ENCODE peak calls at places on chromosomes 4 and X, in four cellular contexts. K is HL-60, U is GM12891, L is K562. R is an unnamed sample.

GRCh38 chr4:77385124-77385969 is 220.3 kb upstream of the CXCL13 start:
- DNase-seq in K (peak), U (peak), L (peak), R (peak)

GRCh38 chrX:141185366-141185765 is 8.4 kb upstream of the LDOC1 start:
- DNase-seq in K (no peak), L (no peak), U (no peak), R (no peak)

GRCh38 chr4:147370881-147371280 is 110.0 kb upstream of the EDNRA start:
- DNase-seq in U (no peak), K (no peak), L (no peak), R (no peak)

GRCh38 chr4:150117094-150117493 is 38.8 kb downstream of the DCLK2 start:
- DNase-seq in L (no peak), K (no peak), U (no peak), R (no peak)

GRCh38 chr4:99038213-99038612 is 42.7 kb downstream of the METAP1 start:
- DNase-seq in K (no peak), U (no peak), L (no peak), R (no peak)

GRCh38 chrX:23799469-23800065 is 16.6 kb downstream of the SAT1 start:
- DNase-seq in K (no peak), U (no peak), L (peak), R (no peak)

GRCh38 chr4:84470204-84470785 is 28.8 kb downstream of the NKX6-1 start:
- DNase-seq in L (peak), U (no peak), K (peak), R (no peak)

GRCh38 chr4:73244941-73245601 is 13.5 kb downstream of the ANKRD17 start:
- DNase-seq in L (no peak), U (no peak), K (no peak), R (no peak)

GRCh38 chr4:184265566-184266351 is 48.1 kb upstream of the ENPP6 start:
- DNase-seq in L (peak), U (no peak), K (peak), R (no peak)

GRCh38 chrX:65451663-65452062 is 82.9 kb downstream of the LAS1L start:
- DNase-seq in L (peak), U (peak), K (peak), R (no peak)

DNA sequence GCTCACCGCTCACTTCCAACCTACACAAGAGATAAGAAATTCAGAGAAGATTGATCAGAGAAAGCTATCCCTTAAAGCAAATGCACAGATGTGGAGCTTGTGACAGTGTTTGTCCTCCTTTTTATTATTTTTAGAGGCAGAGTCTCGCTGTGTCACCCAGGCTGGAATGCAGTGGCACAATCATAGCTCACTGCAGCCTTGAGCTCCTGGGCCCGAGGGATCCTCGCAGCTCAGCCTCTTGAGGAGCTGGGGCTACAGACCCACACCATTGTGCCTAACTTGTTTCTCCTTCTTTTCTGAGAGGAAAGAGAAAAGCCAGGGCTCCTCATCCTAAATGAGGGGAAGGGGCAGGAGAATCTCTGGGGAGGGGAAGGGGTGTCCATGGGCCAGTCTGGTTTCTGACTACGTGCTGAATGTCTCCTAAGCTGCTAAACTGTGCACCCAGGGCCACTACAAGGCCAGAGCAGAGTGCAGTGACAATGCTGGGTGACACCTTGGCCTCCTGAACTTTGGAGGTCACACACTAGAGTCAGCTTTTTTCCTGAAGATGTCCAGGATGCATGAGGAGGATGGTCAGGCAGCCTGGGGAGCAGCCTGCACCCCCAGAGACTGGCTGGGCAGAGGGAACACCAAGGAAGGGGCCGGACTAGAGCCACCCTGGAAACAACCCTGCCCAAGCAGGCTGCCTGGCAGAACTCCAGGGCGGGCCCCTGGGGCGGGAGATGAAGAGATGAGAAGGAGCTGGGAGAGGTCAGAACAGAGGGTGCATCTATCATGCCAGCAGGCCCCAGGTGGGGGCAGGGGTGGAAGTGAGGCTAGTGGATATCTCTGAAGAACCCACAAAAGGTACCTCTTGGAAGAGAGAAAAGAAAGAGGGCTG is 55.5 kb upstream of the PROM1 start:
- DNase-seq in U (no peak), L (no peak), K (no peak), R (no peak)
- TF ChIP-seq SPI1 in U (no peak), L (no peak), K (no peak), R (no peak)

DNA sequence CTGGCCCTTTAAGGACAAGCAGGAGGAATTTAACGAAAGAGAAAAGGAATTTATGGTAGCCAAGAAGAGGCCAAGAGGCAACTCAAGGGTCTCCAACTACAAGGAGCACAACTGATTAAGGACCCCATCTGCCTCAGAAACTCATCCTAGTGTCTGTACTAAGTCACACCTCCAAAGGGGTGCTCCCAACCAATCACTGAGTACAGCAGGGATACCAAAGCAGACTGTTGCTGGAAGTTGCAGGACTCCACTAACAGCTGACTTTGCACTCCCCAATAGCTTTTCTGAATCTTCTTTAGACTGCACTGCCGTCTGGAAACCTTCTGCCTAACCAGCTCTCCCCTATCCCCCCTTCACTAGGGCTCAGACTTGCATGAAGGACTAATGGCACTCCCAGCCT is 50.6 kb downstream of the ATP11C start:
- DNase-seq in L (no peak), K (no peak), U (no peak), R (no peak)
- TF ChIP-seq SPI1 in L (no peak), K (no peak), U (no peak), R (no peak)

DNA sequence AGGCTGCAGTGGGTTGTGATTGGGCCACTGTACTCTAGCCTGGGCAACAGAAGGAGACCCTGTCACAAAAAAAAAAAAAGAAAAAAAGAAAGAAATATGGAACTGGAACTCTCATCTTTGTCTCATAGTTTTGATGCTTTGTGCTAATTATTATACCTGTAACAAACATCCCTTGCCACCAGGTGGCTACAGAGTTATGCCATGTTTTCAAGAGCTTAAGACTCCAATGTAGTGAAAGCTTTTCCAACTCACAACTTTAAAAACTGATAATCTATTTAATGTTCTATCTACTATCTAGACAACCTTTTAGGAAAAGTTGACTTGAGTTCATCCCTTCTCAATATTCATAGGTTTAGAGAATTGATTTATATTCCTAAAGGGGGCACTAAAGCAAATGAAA is 42.4 kb downstream of the HTR2C start:
- DNase-seq in K (no peak), U (no peak), L (peak), R (no peak)
- TF ChIP-seq SPI1 in K (no peak), U (no peak), L (no peak), R (no peak)

DNA sequence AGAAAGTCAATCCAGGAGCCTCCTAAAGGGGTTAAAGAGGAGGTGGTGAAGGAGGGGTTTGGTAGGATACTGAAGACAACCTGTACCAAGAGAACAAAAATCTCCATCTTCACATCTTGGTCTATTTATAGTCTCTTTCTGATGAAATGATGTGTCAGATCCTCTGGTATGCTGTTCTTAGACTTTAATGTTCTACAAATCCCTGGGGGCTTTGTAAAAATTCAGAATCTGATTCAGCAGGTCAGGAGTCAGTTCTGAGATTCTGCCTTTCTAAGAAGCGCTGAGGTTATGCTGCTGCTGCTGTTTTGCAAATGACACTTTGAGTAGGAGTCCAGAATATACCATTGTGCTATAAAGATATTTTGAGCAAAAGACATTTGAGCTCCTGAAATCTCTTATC is 172.9 kb upstream of the GLRA2 start:
- DNase-seq in K (no peak), L (no peak), U (no peak), R (no peak)
- TF ChIP-seq SPI1 in K (no peak), L (no peak), U (no peak), R (no peak)

DNA sequence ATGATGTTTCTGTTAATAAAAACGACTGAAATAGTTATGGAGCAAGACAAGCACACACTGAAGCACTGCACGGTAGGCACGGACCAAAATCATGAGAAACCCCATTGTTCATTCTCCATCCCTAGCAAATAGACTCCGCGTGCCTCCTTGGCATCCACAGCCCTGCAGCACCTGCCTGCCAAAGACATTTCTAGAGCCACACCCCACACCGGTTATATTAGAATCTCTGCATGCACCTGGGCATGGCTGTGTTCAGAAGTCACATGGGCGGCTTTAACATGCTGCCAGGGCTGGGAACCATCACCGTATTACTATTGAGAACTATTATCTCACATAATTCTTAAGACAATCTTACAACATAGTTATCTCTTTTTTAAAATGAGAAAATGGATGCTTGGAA is 5.9 kb downstream of the PDLIM3 start:
- DNase-seq in K (no peak), L (no peak), U (no peak), R (no peak)
- TF ChIP-seq SPI1 in K (no peak), L (no peak), U (no peak), R (no peak)

R was measured in GM12878.